ENCODE peak calls at places on chromosomes 11 and 22, in eight cellular contexts. T, Y, X, R, G, W, Z and E are unnamed samples.

GRCh38 chr11:100715163-100715792 is 28.2 kb downstream of the ARHGAP42 start:
- DNase-seq in G (no peak), Z (no peak), T (no peak), R (no peak), Y (no peak), X (no peak), W (no peak), E (no peak)

GRCh38 chr22:47125603-47126002 is 363.2 kb downstream of the TBC1D22A start:
- DNase-seq in T (no peak), W (no peak), Z (no peak), R (no peak), G (no peak), X (no peak), Y (no peak), E (no peak)

GRCh38 chr22:39381009-39381755 is 18.4 kb upstream of the TAB1 start:
- DNase-seq in Z (no peak), G (no peak), R (no peak), T (no peak), Y (no peak), W (no peak), X (no peak), E (no peak)

GRCh38 chr11:119320593-119321524 is 3.9 kb upstream of the MCAM start:
- DNase-seq in W (peak; percentile 73), Y (peak; percentile 65), Z (peak; percentile 71), G (no peak), T (peak; percentile 55), X (peak; percentile 56), R (no peak), E (peak; percentile 65)

GRCh38 chr11:88188251-88189030 is 13.2 kb upstream of the RAB38 start:
- DNase-seq in Y (no peak), G (no peak), T (no peak), Z (no peak), W (no peak), R (no peak), X (no peak), E (no peak)

GRCh38 chr11:96272542-96273306 is 70.3 kb downstream of the MAML2 start:
- DNase-seq in R (no peak), G (no peak), Y (peak; percentile 51), T (peak; percentile 71), X (no peak), W (peak; percentile 46), Z (no peak), E (no peak)

GRCh38 chr11:121291896-121292502 is 572 bp upstream of the SC5D start:
- DNase-seq in X (no peak), W (no peak), T (no peak), R (no peak), G (no peak), Z (no peak), Y (peak; percentile 5), E (peak; percentile 37)

GRCh38 chr11:29263971-29264682 is 752.7 kb downstream of the KCNA4 start:
- DNase-seq in G (no peak), T (no peak), Y (peak; percentile 54), Z (no peak), R (no peak), X (no peak), W (no peak), E (peak; percentile 13)

GRCh38 chr22:37282385-37282677 is at the start of gene CYTH4:
- DNase-seq in T (peak; percentile 51), X (peak; percentile 82), W (peak; percentile 28), R (no peak), Y (no peak), Z (no peak), G (peak; percentile 87), E (no peak)

GRCh38 chr22:49334976-49335375 is 492.7 kb downstream of the BRD1 start:
- DNase-seq in W (no peak), X (no peak), G (no peak), T (no peak), Y (no peak), R (no peak), Z (no peak), E (no peak)
- H3K27me3 ChIP-seq in W (no peaks in the 10 kb centered on the region), X (peaks cover 4% of the 10 kb centered on the region), G (no peaks in the 10 kb centered on the region), T (no peaks in the 10 kb centered on the region), Y (no peaks in the 10 kb centered on the region), R (no peaks in the 10 kb centered on the region), Z (no peaks in the 10 kb centered on the region), E (peaks cover 3% of the 10 kb centered on the region)

GRCh38 chr11:64357904-64358535 is 942 bp upstream of the RPS6KA4 start:
- DNase-seq in T (no peak), R (no peak), W (no peak), Z (no peak), Y (no peak), G (no peak), X (no peak), E (peak; percentile 4)
- H3K4me1 ChIP-seq in T (peaks cover 28% of the 10 kb centered on the region), R (peaks cover 40% of the 10 kb centered on the region), W (peaks cover 22% of the 10 kb centered on the region), Z (peaks cover 21% of the 10 kb centered on the region), Y (peaks cover 27% of the 10 kb centered on the region), G (peaks cover 19% of the 10 kb centered on the region), X (peaks cover 30% of the 10 kb centered on the region), E (peaks cover 37% of the 10 kb centered on the region)

GRCh38 chr11:65485820-65486219 is 13.0 kb upstream of the MALAT1 start:
- DNase-seq in Z (no peak), W (no peak), R (no peak), X (no peak), T (no peak), G (no peak), Y (no peak), E (peak; percentile 27)

GRCh38 chr11:65487467-65488272 is 11.2 kb upstream of the MALAT1 start:
- DNase-seq in R (peak; percentile 99), Z (peak; percentile 99), G (peak; percentile 99), Y (peak; percentile 100), W (peak; percentile 100), T (no peak), X (no peak), E (peak; percentile 100)

GRCh38 chr11:65488273-65489058 is 10.4 kb upstream of the MALAT1 start:
- DNase-seq in G (no peak), T (no peak), X (no peak), Z (no peak), Y (peak; percentile 71), R (no peak), W (peak; percentile 46), E (peak; percentile 73)

GRCh38 chr11:65489061-65489705 is 9.7 kb upstream of the MALAT1 start:
- DNase-seq in X (no peak), G (no peak), R (peak; percentile 58), Z (peak; percentile 77), W (peak; percentile 53), T (no peak), Y (peak; percentile 90), E (peak; percentile 86)

GRCh38 chr11:65486570-65487466 is 12.0 kb upstream of the MALAT1 start:
- DNase-seq in G (no peak), T (no peak), Z (no peak), W (no peak), R (no peak), Y (no peak), X (no peak), E (no peak)
- H3K4me3 ChIP-seq in G (no peak overlapping the region), T (no peak overlapping the region), Z (no peak overlapping the region), W (no peak overlapping the region), R (peak overlapping the region; percentile 14), Y (no peak overlapping the region), X (no peak overlapping the region), E (peak overlapping the region; percentile 60)

DNA sequence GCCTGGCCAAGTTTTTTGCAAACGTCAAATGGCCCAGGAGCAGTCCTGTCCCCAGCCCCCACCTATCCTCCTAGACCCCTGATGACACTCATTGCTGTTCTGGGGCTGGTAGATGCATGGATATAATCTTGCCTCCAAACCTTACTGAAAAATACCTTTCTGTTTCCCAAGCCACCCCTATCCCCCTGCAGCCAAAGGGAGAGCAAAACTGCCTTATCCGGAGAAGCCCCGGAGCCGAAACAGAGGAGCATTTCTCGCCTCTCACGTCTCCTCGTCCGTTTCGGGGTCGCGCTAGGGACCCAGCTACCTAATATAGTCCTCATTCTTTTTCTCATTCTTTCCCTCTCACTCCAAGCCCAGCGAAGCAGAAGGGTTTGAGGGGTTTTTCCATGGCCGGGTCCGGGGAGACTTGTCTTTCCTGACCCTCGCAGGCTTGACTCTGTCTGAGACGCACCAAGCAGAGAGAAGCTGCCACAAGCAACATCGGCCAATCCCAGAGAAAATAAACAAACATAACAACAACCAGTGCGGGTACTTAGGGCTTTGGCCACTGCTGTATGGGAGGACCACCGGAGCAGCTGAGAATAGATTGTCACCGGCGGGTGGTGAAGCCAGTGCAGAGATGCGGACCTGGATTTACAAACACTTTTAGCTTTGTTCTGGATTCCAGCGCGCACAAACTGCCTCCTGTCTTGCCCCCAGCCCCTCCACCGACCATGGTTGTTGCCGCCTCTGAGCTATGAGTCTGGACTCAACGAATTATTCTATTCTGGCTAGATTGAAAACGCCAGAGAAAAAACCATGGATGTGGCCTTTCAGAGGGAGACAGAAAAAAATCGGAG is 1.6 kb downstream of the BSX start:
- DNase-seq in W (no peak), Z (peak; percentile 53), T (no peak), X (no peak), Y (no peak), G (no peak), R (no peak), E (no peak)
- H3K27me3 ChIP-seq in W (peaks cover 96% of the 10 kb centered on the region), Z (peaks cover 100% of the 10 kb centered on the region), T (peaks cover 50% of the 10 kb centered on the region), X (peaks cover 73% of the 10 kb centered on the region), Y (peaks cover 83% of the 10 kb centered on the region), G (peaks cover 99% of the 10 kb centered on the region), R (peaks cover 56% of the 10 kb centered on the region), E (peaks cover 87% of the 10 kb centered on the region)

GRCh38 chr11:2462986-2463765 is 18.4 kb downstream of the KCNQ1 start:
- DNase-seq in Y (no peak), X (no peak), R (no peak), W (no peak), Z (no peak), T (no peak), G (peak; percentile 75), E (no peak)

GRCh38 chr11:2459796-2460531 is 15.2 kb downstream of the KCNQ1 start:
- DNase-seq in G (peak; percentile 23), Y (no peak), W (no peak), X (no peak), Z (no peak), R (no peak), T (no peak), E (no peak)

GRCh38 chr11:2460540-2461252 is 15.9 kb downstream of the KCNQ1 start:
- DNase-seq in W (no peak), X (no peak), Y (no peak), G (no peak), Z (no peak), T (no peak), R (no peak), E (no peak)

GRCh38 chr11:2462092-2462985 is 17.5 kb downstream of the KCNQ1 start:
- DNase-seq in X (no peak), Z (no peak), T (no peak), R (no peak), W (no peak), Y (no peak), G (no peak), E (no peak)

GRCh38 chr11:2461253-2462091 is 16.7 kb downstream of the KCNQ1 start:
- DNase-seq in T (no peak), G (no peak), W (no peak), Z (no peak), R (no peak), X (no peak), Y (no peak), E (peak; percentile 5)
- H3K4me1 ChIP-seq in T (peaks cover 12% of the 10 kb centered on the region), G (no peaks in the 10 kb centered on the region), W (no peaks in the 10 kb centered on the region), Z (peaks cover 7% of the 10 kb centered on the region), R (no peaks in the 10 kb centered on the region), X (peaks cover 64% of the 10 kb centered on the region), Y (no peaks in the 10 kb centered on the region), E (no peaks in the 10 kb centered on the region)

GRCh38 chr22:40819741-40820140 is 595 bp upstream of the SLC25A17 start:
- DNase-seq in T (no peak), G (no peak), R (no peak), X (no peak), Y (peak; percentile 42), Z (peak; percentile 21), W (no peak), E (peak; percentile 70)
- H3K4me3 ChIP-seq in T (peak overlapping the region; percentile 91), G (peak overlapping the region; percentile 93), R (peak overlapping the region; percentile 99), X (peak overlapping the region; percentile 91), Y (peak overlapping the region; percentile 90), Z (peak overlapping the region; percentile 73), W (peak overlapping the region; percentile 70), E (peak overlapping the region; percentile 99)

GRCh38 chr11:116511684-116512083 is 261.1 kb downstream of the BUD13 start:
- DNase-seq in T (no peak), R (no peak), G (no peak), Z (no peak), Y (no peak), W (no peak), X (no peak), E (no peak)
- H3K27me3 ChIP-seq in T (peaks cover 3% of the 10 kb centered on the region), R (no peaks in the 10 kb centered on the region), G (no peaks in the 10 kb centered on the region), Z (no peaks in the 10 kb centered on the region), Y (no peaks in the 10 kb centered on the region), W (no peaks in the 10 kb centered on the region), X (no peaks in the 10 kb centered on the region), E (peaks cover 16% of the 10 kb centered on the region)